ENCODE peak calls at places on chromosomes 16 and 17, in eight cellular contexts. N is astrocyte of the spinal cord, I is heart right ventricle, S is PC-9, F is AG04450, G is fibroblast of mammary gland, Z is Calu3, P is upper lobe of left lung. B is an unnamed sample.

GRCh38 chr17:19022128-19022527 is 17.6 kb upstream of the FAM83G start:
- DNase-seq in N (no peak), I (no peak), S (no peak), F (no peak), G (no peak), Z (no peak), P (no peak), B (no peak)

GRCh38 chr16:83015871-83016270 is 389.1 kb downstream of the CDH13 start:
- DNase-seq in N (no peak), I (no peak), S (no peak), F (no peak), G (no peak), Z (no peak), P (no peak), B (no peak)

GRCh38 chr17:68427575-68427974 is 29.7 kb downstream of the WIPI1 start:
- DNase-seq in N (no peak), I (no peak), S (no peak), F (no peak), G (no peak), Z (no peak), P (no peak), B (no peak)

GRCh38 chr16:2964416-2965223 is 545 bp downstream of the KREMEN2 start:
- DNase-seq in N (no peak), I (no peak), S (peak; percentile 93), F (no peak), G (no peak), Z (peak; percentile 81), P (no peak), B (peak; percentile 50)

GRCh38 chr17:77863814-77864161 is 94.7 kb upstream of the TNRC6C start:
- DNase-seq in N (no peak), I (peak; percentile 62), S (no peak), F (no peak), G (no peak), Z (no peak), P (no peak), B (peak; percentile 14)

GRCh38 chr16:82201906-82202305 is 31.9 kb upstream of the MPHOSPH6 start:
- DNase-seq in N (no peak), I (no peak), S (no peak), F (no peak), G (no peak), Z (no peak), P (no peak), B (no peak)

GRCh38 chr17:6366144-6366755 is 68.7 kb downstream of the AIPL1 start:
- DNase-seq in N (peak; percentile 50), I (no peak), S (no peak), F (no peak), G (peak; percentile 1), Z (no peak), P (no peak), B (no peak)

GRCh38 chr17:12068946-12069345 is 48.3 kb downstream of the MAP2K4 start:
- DNase-seq in N (peak; percentile 26), I (no peak), S (no peak), F (no peak), G (no peak), Z (no peak), P (no peak), B (no peak)

GRCh38 chr17:31825961-31826691 is 32.9 kb downstream of the COPRS start:
- DNase-seq in N (no peak), I (no peak), S (peak; percentile 58), F (no peak), G (peak; percentile 54), Z (no peak), P (no peak), B (no peak)

GRCh38 chr16:73350707-73351452 is 303.0 kb upstream of the ZFHX3 start:
- DNase-seq in N (no peak), I (peak; percentile 9), S (no peak), F (no peak), G (no peak), Z (no peak), P (no peak), B (no peak)

GRCh38 chr16:78392585-78393195 is 293.2 kb downstream of the WWOX start:
- DNase-seq in N (no peak), I (no peak), S (no peak), F (no peak), G (no peak), Z (no peak), P (no peak), B (no peak)

GRCh38 chr17:10372906-10373305 is at the start of gene MYH13:
- DNase-seq in N (no peak), I (no peak), S (no peak), F (no peak), G (no peak), Z (no peak), P (no peak), B (no peak)

GRCh38 chr17:64457156-64457555 is 8.2 kb downstream of the MILR1 start:
- DNase-seq in N (peak; percentile 80), I (no peak), S (no peak), F (no peak), G (peak; percentile 25), Z (no peak), P (no peak), B (no peak)

DNA sequence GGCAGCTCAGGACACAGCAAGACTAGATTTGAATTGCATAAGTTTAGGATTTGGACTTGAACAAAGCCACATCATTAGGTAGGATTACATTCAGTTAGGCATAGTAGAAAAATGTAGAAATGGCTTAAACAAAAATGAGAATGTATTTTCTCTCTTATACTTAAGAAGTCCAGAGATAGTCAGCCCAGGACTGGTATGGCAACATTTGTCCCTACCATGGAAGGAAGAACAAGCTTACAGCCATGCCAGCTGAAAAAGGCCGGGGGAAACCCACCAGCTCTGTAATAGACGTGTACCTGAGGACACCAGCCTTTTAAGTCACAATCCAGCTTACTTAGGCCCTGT is 11.2 kb upstream of the TMIGD1 start:
- DNase-seq in N (no peak), I (no peak), S (no peak), F (no peak), G (no peak), Z (peak; percentile 13), P (no peak), B (no peak)
- TF ChIP-seq CTCF in N (no peak), I (no peak), S (no peak), F (no peak), G (no peak), Z (no peak), P (no peak), B (no peak)

DNA sequence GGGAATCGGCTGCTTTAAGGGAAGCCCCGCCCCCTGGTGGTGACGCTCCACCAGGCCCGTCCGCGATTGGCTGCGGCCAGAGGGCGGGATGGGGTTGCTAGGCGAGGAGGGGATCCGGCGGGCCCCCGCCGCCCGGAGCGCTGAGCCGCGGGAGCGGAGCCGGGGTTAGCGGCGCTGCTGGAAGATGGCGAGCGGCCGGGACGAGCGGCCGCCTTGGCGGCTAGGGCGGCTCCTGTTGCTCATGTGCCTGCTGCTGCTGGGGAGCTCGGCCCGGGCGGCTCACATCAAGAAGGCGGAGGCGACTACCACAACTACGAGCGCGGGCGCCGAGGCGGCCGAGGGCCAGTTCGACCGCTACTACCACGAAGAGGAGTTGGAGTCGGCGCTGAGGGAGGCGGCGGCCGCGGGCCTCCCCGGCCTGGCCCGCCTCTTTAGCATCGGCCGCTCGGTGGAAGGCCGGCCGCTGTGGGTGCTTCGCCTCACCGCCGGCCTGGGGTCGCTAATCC is at the start of gene CPD:
- DNase-seq in N (peak; percentile 95), I (peak; percentile 97), S (peak; percentile 96), F (peak; percentile 82), G (peak; percentile 92), Z (peak; percentile 98), P (peak; percentile 95), B (peak; percentile 97)
- TF ChIP-seq CTCF in N (no peak), I (no peak), S (no peak), F (no peak), G (no peak), Z (no peak), P (no peak), B (no peak)

GRCh38 chr17:17971431-17972125 is 622 bp downstream of the TOM1L2 start:
- DNase-seq in N (no peak), I (peak; percentile 67), S (peak; percentile 63), F (no peak), G (no peak), Z (peak; percentile 30), P (peak; percentile 41), B (no peak)
- TF ChIP-seq CTCF in N (no peak), I (no peak), S (no peak), F (no peak), G (no peak), Z (no peak), P (no peak), B (no peak)

DNA sequence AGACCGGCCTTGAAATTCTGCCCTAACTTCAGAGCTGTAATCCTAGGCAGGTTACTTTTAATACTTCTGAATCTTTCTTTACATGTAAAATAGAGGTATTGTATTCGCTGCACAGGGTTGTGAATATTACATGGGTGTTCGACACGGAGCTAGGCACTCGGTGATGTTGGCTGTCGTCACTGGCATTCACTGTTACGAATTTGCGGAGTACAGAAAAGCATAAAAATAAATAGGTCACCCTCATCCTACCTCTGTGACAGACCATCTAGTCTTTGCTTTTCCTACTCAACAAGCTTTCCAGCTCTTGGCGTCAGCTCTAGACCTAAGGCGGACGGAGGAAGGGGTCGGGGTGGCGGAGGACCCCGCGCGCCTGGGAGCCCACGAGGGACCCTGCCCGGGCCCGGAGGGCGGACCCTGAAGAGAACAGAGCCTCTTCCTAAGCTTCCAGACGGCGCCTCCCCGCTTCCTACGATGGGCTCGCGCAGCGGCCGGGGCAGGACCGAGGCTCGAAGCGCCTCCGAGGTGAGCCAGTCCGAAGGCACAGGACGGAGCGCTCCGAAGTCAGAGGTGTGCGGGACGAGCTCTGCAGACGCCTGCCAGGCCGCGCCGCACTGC is 877 bp upstream of the SPG7 start:
- DNase-seq in N (no peak), I (no peak), S (no peak), F (no peak), G (no peak), Z (no peak), P (no peak), B (no peak)
- TF ChIP-seq CTCF in N (no peak), I (peak; percentile 7), S (no peak), F (peak; percentile 5), G (no peak), Z (no peak), P (no peak), B (no peak)